ENCODE peak calls at places on chromosomes 6 and 20, in eight cellular contexts. C is left lung, T is astrocyte of the spinal cord, F is colonic mucosa, E is kidney epithelial cell, Q is HepG2, X is GM23338, P is bronchial epithelial cell. M is an unnamed sample.

GRCh38 chr20:16434087-16434664 is 139.1 kb downstream of the KIF16B start:
- DNase-seq in C (peak), T (peak), F (peak), E (no peak), Q (peak), X (peak), P (peak), M (no peak)

GRCh38 chr20:51387125-51387865 is 155.2 kb downstream of the NFATC2 start:
- DNase-seq in C (no peak), T (no peak), F (no peak), E (no peak), Q (no peak), X (peak), P (no peak), M (no peak)

GRCh38 chr6:40188931-40189330 is 254.7 kb upstream of the MOCS1 start:
- DNase-seq in C (no peak), T (no peak), F (no peak), E (no peak), Q (no peak), X (no peak), P (no peak), M (no peak)

GRCh38 chr6:145206247-145206907 is 528.9 kb downstream of the EPM2A start:
- DNase-seq in C (no peak), T (peak), F (no peak), E (no peak), Q (no peak), X (no peak), P (no peak), M (no peak)

GRCh38 chr6:55886185-55886836 is 10.9 kb upstream of the BMP5 start:
- DNase-seq in C (no peak), T (peak), F (no peak), E (no peak), Q (peak), X (peak), P (peak), M (no peak)

GRCh38 chr20:5945963-5946362 is 4.4 kb downstream of the TRMT6 start:
- DNase-seq in C (no peak), T (peak), F (no peak), E (no peak), Q (no peak), X (no peak), P (peak), M (no peak)

GRCh38 chr6:168583126-168583525 is 142.1 kb downstream of the SMOC2 start:
- DNase-seq in C (no peak), T (no peak), F (no peak), E (no peak), Q (no peak), X (no peak), P (no peak), M (no peak)

GRCh38 chr6:159324599-159324998 is 155.4 kb downstream of the FNDC1 start:
- DNase-seq in C (no peak), T (no peak), F (no peak), E (no peak), Q (no peak), X (no peak), P (no peak), M (no peak)

GRCh38 chr6:84926756-84927155 is 162.4 kb upstream of the TBX18 start:
- DNase-seq in C (no peak), T (peak), F (no peak), E (no peak), Q (no peak), X (no peak), P (peak), M (no peak)

GRCh38 chr6:143805832-143806281 is 37.3 kb upstream of the LTV1 start:
- DNase-seq in C (no peak), T (no peak), F (no peak), E (no peak), Q (no peak), X (no peak), P (no peak), M (no peak)

GRCh38 chr6:161038229-161039003 is 46.8 kb downstream of the MAP3K4 start:
- DNase-seq in C (no peak), T (peak), F (peak), E (peak), Q (no peak), X (no peak), P (peak), M (no peak)

GRCh38 chr20:6388666-6389197 is 265.9 kb upstream of the FERMT1 start:
- DNase-seq in C (no peak), T (peak), F (no peak), E (no peak), Q (no peak), X (no peak), P (no peak), M (no peak)

GRCh38 chr6:70901324-70901723 is 55.5 kb downstream of the B3GAT2 start:
- DNase-seq in C (no peak), T (no peak), F (no peak), E (no peak), Q (no peak), X (no peak), P (peak), M (no peak)

GRCh38 chr6:31888281-31889258 is 8.9 kb downstream of the EHMT2 start:
- DNase-seq in C (peak), T (no peak), F (peak), E (no peak), Q (no peak), X (peak), P (no peak), M (no peak)

GRCh38 chr6:29626948-29627761 is 5.8 kb downstream of the GABBR1 start:
- DNase-seq in C (peak), T (no peak), F (no peak), E (no peak), Q (no peak), X (no peak), P (no peak), M (no peak)

GRCh38 chr20:24296477-24297380 is 172.7 kb upstream of the SYNDIG1 start:
- DNase-seq in C (no peak), T (no peak), F (no peak), E (no peak), Q (no peak), X (no peak), P (no peak), M (no peak)

GRCh38 chr6:7979831-7980230 is 69.2 kb upstream of the TXNDC5 start:
- DNase-seq in C (no peak), T (no peak), F (no peak), E (no peak), Q (no peak), X (no peak), P (no peak), M (no peak)

GRCh38 chr20:4234664-4235063 is 219.3 kb upstream of the RNF24 start:
- DNase-seq in C (no peak), T (no peak), F (no peak), E (no peak), Q (no peak), X (no peak), P (no peak), M (no peak)

GRCh38 chr6:156866181-156866862 is 89.1 kb downstream of the ARID1B start:
- DNase-seq in C (no peak), T (peak), F (no peak), E (no peak), Q (no peak), X (no peak), P (peak), M (no peak)

GRCh38 chr6:68339488-68339887 is 295.6 kb upstream of the ADGRB3 start:
- DNase-seq in C (no peak), T (no peak), F (no peak), E (no peak), Q (no peak), X (no peak), P (peak), M (no peak)

DNA sequence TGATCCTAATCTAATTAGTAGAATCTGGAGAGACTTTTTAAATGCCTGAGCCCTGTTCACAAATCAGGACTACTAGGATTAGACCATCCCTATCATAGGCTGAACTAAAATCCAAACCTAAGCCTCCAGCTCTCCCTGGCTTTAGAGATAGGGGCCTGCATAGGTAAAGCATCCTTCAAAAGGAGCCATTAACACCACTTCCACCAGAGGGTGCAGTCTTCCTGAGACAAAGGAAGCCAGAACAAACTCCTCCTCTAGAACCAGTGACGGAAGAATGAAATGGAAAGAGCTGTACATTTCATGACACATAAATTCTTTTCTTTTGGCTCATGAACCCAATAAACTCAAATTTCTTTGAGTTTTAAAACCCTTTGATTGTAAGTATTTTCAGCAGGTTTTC is 291.2 kb upstream of the ADGRB3 start:
- DNase-seq in C (no peak), T (peak), F (no peak), E (no peak), Q (peak), X (peak), P (peak), M (no peak)
- TF ChIP-seq CTCF in C (peak), T (peak), F (no peak), E (peak), Q (peak), X (peak), P (peak), M (no peak)

DNA sequence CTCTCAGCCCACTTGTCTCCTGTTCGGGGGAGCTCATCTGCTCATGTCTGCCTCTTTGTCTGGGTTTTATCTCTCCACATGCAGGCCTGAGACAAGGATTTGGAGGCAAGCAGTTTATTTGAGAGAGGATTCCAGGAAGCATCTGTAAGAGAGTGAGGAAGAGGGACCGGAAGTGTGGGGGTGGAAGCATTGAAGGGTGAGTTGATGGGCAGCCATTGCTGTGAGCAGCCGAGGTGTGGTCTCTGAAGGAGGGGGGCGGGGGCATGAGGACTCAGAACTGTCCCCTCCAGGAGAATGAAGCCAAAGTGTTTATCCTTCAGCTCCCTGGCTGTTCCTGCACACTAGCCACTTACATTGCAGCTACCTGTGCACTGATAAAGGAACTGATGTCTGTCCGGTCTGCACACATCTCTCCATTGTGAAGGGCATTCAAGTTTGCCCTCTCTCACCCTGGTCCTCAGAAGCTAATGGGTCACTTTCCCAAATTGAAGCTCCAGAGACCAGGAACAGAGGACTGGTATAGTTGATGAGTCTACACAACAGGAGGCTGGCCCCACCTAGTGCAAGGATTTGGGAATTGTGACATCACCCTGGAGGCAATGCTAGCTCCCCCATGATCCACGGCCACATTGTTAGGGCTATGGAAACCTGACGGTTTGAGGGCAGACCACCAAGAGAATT is 100.5 kb upstream of the FOXA2 start:
- DNase-seq in C (no peak), T (no peak), F (no peak), E (no peak), Q (no peak), X (peak), P (peak), M (peak)
- H3K4me3 ChIP-seq in C (no peak), T (no peak), F (no peak), E (no peak), Q (no peak), X (no peak), P (no peak), M (no peak)

DNA sequence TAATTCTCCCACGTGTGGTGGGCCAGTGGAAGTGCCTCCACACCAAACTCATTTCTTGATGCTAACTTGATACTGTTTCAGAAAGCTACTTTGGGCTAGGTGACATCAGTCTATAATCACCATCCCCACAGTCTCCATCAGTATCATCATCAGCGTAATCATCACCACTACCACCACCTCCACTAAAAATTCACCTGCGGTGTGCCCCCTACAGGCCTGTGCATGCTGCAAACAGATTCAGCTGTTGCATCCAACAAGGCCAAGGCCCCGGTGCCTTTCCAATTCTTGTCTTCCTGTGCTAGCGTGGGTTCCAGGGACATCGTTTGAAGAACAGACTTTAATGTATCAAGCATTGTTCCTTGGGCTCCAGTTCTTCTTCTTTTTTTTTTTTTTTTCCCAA is 201.3 kb upstream of the EXOC2 start:
- DNase-seq in C (no peak), T (no peak), F (no peak), E (no peak), Q (no peak), X (peak), P (no peak), M (no peak)
- TF ChIP-seq CTCF in C (no peak), T (peak), F (peak), E (no peak), Q (peak), X (peak), P (no peak), M (no peak)

DNA sequence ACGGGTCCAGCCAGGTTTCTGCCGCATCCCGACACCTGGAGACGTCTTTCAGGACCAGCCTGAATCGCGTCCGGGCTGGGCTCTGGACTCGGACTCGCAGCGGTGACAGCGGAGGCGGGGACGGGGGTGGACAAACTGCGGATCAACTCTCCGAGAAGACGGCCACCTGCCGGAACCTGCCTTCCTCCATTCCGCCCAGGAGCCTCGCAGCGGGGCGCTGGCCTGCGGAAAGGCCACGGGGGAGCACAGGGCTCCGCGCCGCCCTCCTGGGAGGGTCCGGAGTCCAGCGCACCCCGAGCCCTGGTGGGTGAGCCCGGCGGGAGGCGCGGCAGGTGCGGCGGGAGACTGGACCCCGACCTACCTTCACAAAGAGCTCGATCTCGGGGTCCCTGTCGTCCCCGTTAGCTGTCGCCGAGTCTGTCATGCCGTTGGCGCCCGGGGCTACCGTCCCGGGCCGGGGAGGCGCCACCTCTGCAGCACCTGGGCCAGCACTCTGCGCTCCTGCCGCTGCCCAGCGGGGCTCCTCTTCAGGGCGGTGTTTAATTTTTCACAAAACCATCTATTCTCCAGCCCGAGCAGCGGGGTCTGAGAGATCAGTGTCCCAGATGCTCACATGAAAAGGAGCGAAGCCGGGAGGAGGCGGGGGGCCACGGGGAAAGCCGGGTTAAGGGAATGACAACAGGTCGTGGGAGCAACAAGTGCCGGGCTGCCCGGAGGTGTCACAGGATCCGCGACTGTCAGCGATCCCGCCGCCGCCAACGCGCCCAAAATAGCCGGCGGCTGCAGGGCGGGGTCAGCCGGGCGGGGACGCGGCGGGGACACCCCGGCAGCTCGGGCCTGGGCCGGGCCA is at the start of gene CLIC5:
- DNase-seq in C (peak), T (no peak), F (peak), E (no peak), Q (no peak), X (peak), P (no peak), M (no peak)
- H3K4me3 ChIP-seq in C (peak), T (peak), F (peak), E (peak), Q (peak), X (peak), P (peak), M (peak)

GRCh38 chr6:116726947-116727346 is 38.6 kb downstream of the FAM162B start:
- DNase-seq in C (no peak), T (no peak), F (no peak), E (no peak), Q (no peak), X (no peak), P (no peak), M (no peak)
- TF ChIP-seq CTCF in C (no peak), T (no peak), F (no peak), E (no peak), Q (no peak), X (no peak), P (no peak), M (no peak)

GRCh38 chr6:126040394-126040793 is 54.1 kb downstream of the TRMT11 start:
- DNase-seq in C (no peak), T (no peak), F (no peak), E (no peak), Q (no peak), X (no peak), P (no peak), M (no peak)

GRCh38 chr6:126041516-126042447 is 55.4 kb downstream of the TRMT11 start:
- DNase-seq in C (no peak), T (peak), F (no peak), E (no peak), Q (no peak), X (no peak), P (no peak), M (no peak)

GRCh38 chr6:126040826-126041225 is 54.5 kb downstream of the TRMT11 start:
- DNase-seq in C (no peak), T (peak), F (peak), E (peak), Q (peak), X (no peak), P (peak), M (no peak)

GRCh38 chr6:126038234-126038633 is 51.9 kb downstream of the TRMT11 start:
- DNase-seq in C (no peak), T (no peak), F (no peak), E (no peak), Q (no peak), X (no peak), P (no peak), M (no peak)

GRCh38 chr6:126039284-126039683 is 52.9 kb downstream of the TRMT11 start:
- DNase-seq in C (no peak), T (peak), F (no peak), E (peak), Q (no peak), X (no peak), P (peak), M (no peak)
- H3K4me3 ChIP-seq in C (no peak), T (no peak), F (no peak), E (no peak), Q (no peak), X (no peak), P (no peak), M (no peak)

DNA sequence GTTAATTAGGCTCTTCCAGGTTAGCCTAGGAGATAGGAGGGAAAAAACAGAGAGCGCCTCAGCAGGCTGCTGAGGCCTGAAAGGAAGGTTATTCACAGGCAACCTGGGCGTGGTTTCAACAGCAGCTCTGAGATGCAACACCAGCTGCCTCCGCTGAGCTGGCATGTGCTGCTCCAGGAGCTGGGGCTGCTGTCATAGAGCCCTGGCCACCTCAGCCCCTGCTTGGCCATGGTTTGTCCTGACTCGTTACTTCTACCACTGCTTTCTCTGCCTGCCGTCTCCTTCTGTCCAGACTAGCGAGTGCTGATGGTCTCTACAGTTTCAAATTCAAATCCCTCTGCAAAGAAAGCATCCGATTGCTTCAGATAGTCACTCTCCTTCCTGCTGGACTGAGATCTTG is 32.5 kb upstream of the RPP40 start:
- DNase-seq in C (no peak), T (peak), F (peak), E (no peak), Q (peak), X (peak), P (peak), M (no peak)
- TF ChIP-seq CTCF in C (no peak), T (no peak), F (no peak), E (peak), Q (no peak), X (no peak), P (no peak), M (no peak)

GRCh38 chr20:62367483-62368302 is 581 bp upstream of the LAMA5 start:
- DNase-seq in C (peak), T (no peak), F (no peak), E (no peak), Q (peak), X (peak), P (no peak), M (no peak)

GRCh38 chr20:62369508-62370114 is 2.5 kb upstream of the LAMA5 start:
- DNase-seq in C (no peak), T (no peak), F (no peak), E (no peak), Q (no peak), X (no peak), P (peak), M (no peak)

GRCh38 chr20:62367136-62367482 is at the start of gene LAMA5:
- DNase-seq in C (peak), T (no peak), F (no peak), E (no peak), Q (peak), X (peak), P (no peak), M (no peak)

GRCh38 chr20:62368629-62369507 is 1.8 kb upstream of the LAMA5 start:
- DNase-seq in C (peak), T (peak), F (no peak), E (no peak), Q (peak), X (peak), P (peak), M (no peak)

GRCh38 chr20:62368303-62368628 is 1.2 kb upstream of the LAMA5 start:
- DNase-seq in C (no peak), T (no peak), F (no peak), E (no peak), Q (no peak), X (no peak), P (no peak), M (no peak)
- H3K4me3 ChIP-seq in C (peak), T (no peak), F (peak), E (peak), Q (peak), X (peak), P (no peak), M (peak)

M was measured in vagina.